ENCODE peak calls at places on chromosomes 12 and 14, in six cellular contexts. V is mesenchymal stem cell, O is cardiac muscle cell, C is HL-60, A is body of pancreas, L is neural progenitor cell. B is an unnamed sample.

GRCh38 chr12:109596418-109597244 is 23.0 kb downstream of the MVK start:
- DNase-seq in V (no peak), O (no peak), C (no peak), A (no peak), L (no peak), B (no peak)

GRCh38 chr12:54993181-54993835 is 8.7 kb upstream of the TESPA1 start:
- DNase-seq in V (peak; percentile 65), O (peak; percentile 78), C (peak; percentile 44), A (peak; percentile 54), L (peak; percentile 80), B (peak; percentile 74)

GRCh38 chr12:1575799-1576401 is 18.5 kb downstream of the FBXL14 start:
- DNase-seq in V (peak; percentile 63), O (peak; percentile 60), C (peak; percentile 4), A (no peak), L (no peak), B (no peak)

GRCh38 chr12:50778663-50779590 is 15.0 kb downstream of the ATF1 start:
- DNase-seq in V (no peak), O (no peak), C (no peak), A (no peak), L (no peak), B (no peak)

GRCh38 chr12:27207626-27208413 is 36.3 kb upstream of the STK38L start:
- DNase-seq in V (no peak), O (peak; percentile 21), C (no peak), A (no peak), L (no peak), B (no peak)

GRCh38 chr12:122282066-122282465 is 15.8 kb upstream of the VPS33A start:
- DNase-seq in V (peak; percentile 69), O (peak; percentile 74), C (no peak), A (no peak), L (peak; percentile 48), B (no peak)

GRCh38 chr14:94217116-94217515 is 43.0 kb downstream of the PPP4R4 start:
- DNase-seq in V (no peak), O (no peak), C (no peak), A (no peak), L (peak; percentile 26), B (no peak)

GRCh38 chr12:54386781-54387467 is 2.4 kb upstream of the ZNF385A start:
- DNase-seq in V (no peak), O (no peak), C (no peak), A (no peak), L (no peak), B (no peak)

GRCh38 chr12:82458101-82458500 is 99.8 kb downstream of the METTL25 start:
- DNase-seq in V (no peak), O (no peak), C (no peak), A (no peak), L (no peak), B (no peak)

GRCh38 chr12:64968989-64969819 is 144.8 kb downstream of the TBC1D30 start:
- DNase-seq in V (peak; percentile 43), O (peak; percentile 60), C (no peak), A (no peak), L (peak; percentile 17), B (no peak)

GRCh38 chr14:35355981-35356839 is 48.3 kb downstream of the NFKBIA start:
- DNase-seq in V (peak; percentile 54), O (peak; percentile 75), C (no peak), A (no peak), L (no peak), B (no peak)

GRCh38 chr14:73477618-73478266 is 13.0 kb upstream of the RIOX1 start:
- DNase-seq in V (no peak), O (peak; percentile 86), C (peak; percentile 51), A (no peak), L (no peak), B (no peak)

GRCh38 chr12:102343361-102344121 is 136.8 kb downstream of the IGF1 start:
- DNase-seq in V (no peak), O (peak; percentile 8), C (no peak), A (no peak), L (peak; percentile 37), B (no peak)

GRCh38 chr12:46494424-46494823 is 121.9 kb upstream of the SLC38A2 start:
- DNase-seq in V (peak; percentile 58), O (peak; percentile 85), C (no peak), A (no peak), L (no peak), B (no peak)

DNA sequence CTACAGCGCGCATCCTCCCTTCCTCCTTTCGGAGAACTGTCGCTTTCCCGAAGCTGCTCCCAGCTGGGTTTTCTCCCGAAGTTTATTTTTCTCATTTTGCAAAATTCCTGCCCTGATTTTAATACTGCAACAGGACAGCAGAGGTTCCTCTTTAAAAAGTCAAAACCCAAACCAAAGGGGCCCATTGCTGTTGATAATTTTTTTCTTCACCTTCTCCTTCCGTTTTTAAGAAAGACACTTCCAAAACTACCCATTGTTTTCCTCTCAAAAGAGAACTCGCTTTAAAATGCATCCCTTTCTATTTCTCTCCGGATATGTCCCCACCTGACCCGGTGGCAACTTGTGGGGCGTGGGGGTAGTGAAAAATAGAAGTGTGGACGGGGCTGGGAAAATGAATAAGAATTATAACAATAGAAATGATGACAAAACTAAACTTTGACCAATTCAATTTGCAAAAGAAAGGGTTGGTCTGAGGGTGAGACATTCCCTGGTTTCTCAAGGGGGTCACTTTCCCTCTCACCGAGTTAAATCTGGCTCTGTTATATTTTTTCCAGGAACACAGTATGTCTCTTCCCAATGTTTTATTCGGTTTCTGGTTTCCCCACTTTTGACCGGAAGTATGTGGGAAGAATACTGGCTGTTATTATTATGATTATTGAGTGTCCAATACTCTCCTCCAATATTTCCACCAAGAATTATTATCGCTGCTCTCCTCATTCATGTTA is 4.0 kb upstream of the TBX5 start:
- DNase-seq in V (no peak), O (no peak), C (no peak), A (no peak), L (no peak), B (no peak)
- H3K27me3 ChIP-seq in V (peaks cover 22% of the 10 kb centered on the region), O (peaks cover 97% of the 10 kb centered on the region), C (peaks cover 89% of the 10 kb centered on the region), A (no peaks in the 10 kb centered on the region), L (peaks cover 100% of the 10 kb centered on the region), B (no peaks in the 10 kb centered on the region)

DNA sequence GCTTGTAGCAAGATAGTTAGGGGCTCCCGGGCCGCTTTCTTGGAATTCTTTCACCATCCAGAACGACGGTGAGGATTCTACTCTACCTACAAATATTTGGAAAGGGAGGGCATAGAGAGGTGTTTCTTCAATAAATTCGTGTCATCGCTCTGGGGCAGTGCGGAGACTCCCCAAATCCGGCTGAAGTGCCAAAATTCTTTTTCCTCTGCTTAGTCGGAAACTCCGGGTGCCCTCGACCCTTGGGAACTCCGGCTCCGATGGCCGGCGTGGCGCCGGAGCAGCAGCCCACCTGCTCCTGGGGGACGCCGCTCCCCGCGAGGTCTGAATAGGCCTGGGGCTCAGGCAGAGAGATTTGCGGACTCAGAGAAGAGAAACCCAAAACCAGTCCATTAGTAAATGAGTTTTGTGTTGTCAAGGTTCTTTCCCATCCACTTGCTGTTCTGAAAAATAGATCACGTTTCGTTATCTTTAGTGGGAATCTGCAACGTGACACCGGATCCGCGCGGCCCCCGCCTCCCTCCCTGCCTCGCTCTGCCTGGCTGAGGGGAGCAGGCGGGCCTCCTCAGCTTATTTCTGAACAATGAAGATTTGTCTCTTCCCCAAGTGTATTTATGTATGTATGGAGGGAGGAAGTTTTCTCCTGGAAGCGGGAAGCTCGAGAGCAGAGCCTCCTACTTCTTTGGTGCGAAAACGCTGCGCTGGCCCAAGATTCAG is 3.6 kb upstream of the SIX1 start:
- DNase-seq in V (no peak), O (no peak), C (no peak), A (no peak), L (peak; percentile 53), B (no peak)
- H3K4me3 ChIP-seq in V (peak overlapping the region; percentile 50), O (no peak overlapping the region), C (no peak overlapping the region), A (no peak overlapping the region), L (peak overlapping the region; percentile 21), B (no peak overlapping the region)

GRCh38 chr14:89197623-89198022 is 219.4 kb downstream of the FOXN3 start:
- DNase-seq in V (no peak), O (no peak), C (no peak), A (no peak), L (no peak), B (no peak)
- H3K27me3 ChIP-seq in V (no peaks in the 10 kb centered on the region), O (no peaks in the 10 kb centered on the region), C (no peaks in the 10 kb centered on the region), A (no peaks in the 10 kb centered on the region), L (no peaks in the 10 kb centered on the region), B (no peaks in the 10 kb centered on the region)

DNA sequence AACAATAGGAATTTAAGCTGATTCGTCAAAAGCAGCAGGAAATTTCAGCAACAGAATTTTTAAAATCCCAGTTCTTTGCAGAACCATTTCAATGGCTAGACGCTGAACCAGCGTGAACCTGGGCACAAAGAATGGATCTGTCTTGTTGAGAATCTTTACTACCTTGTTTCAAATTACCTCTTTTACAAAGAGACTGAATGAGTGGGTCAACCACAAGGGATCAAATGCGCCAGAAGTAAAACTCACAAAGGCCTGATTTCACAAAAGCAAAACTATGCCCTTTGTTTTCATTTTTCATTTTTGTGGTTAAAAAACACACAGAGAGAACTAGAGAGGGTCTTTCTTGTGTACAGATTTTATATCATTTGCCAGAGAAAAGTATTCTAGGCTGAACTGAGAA is 30.4 kb downstream of the TMEM132D start:
- DNase-seq in V (no peak), O (no peak), C (no peak), A (no peak), L (peak; percentile 65), B (no peak)
- H3K4me3 ChIP-seq in V (no peak overlapping the region), O (no peak overlapping the region), C (no peak overlapping the region), A (no peak overlapping the region), L (peak overlapping the region; percentile 21), B (no peak overlapping the region)

GRCh38 chr14:87233806-87234384 is 759.1 kb downstream of the GALC start:
- DNase-seq in V (no peak), O (no peak), C (no peak), A (no peak), L (no peak), B (no peak)

GRCh38 chr14:87233266-87233665 is 759.7 kb downstream of the GALC start:
- DNase-seq in V (no peak), O (no peak), C (no peak), A (no peak), L (no peak), B (no peak)

GRCh38 chr14:87230726-87231125 is 762.3 kb downstream of the GALC start:
- DNase-seq in V (no peak), O (no peak), C (no peak), A (no peak), L (no peak), B (no peak)

GRCh38 chr14:87231336-87232026 is 761.5 kb downstream of the GALC start:
- DNase-seq in V (peak; percentile 26), O (no peak), C (no peak), A (no peak), L (no peak), B (no peak)

GRCh38 chr14:87229131-87229530 is 763.9 kb downstream of the GALC start:
- DNase-seq in V (no peak), O (no peak), C (no peak), A (no peak), L (no peak), B (no peak)
- H3K27me3 ChIP-seq in V (no peaks in the 10 kb centered on the region), O (no peaks in the 10 kb centered on the region), C (no peaks in the 10 kb centered on the region), A (no peaks in the 10 kb centered on the region), L (peaks cover 3% of the 10 kb centered on the region), B (no peaks in the 10 kb centered on the region)

B was measured in naive thymus-derived CD4-positive, alpha-beta T cell.